ENCODE peak calls at places on chromosomes 3 and 15, in four cellular contexts. H is HL-60; N is T-cell; V is stimulated activated CD8-positive, alpha-beta memory T cell treated with anti-CD3 and anti-CD28 coated beads, Interleukin-15, amount 100 ng/mL, for 48 hours. K is an unnamed sample.

GRCh38 chr3:121998030-121998580 is 23.9 kb downstream of the ILDR1 start:
- DNase-seq in H (peak), N (no peak), V (no peak), K (no peak)

GRCh38 chr3:101950510-101950909 is 101.2 kb downstream of the NFKBIZ start:
- DNase-seq in H (no peak), N (no peak), V (no peak), K (no peak)

GRCh38 chr3:197694251-197694650 is 42.5 kb downstream of the RUBCN start:
- DNase-seq in H (no peak), N (no peak), V (no peak), K (no peak)

GRCh38 chr3:62371032-62371734 is 2.2 kb downstream of the FEZF2 start:
- DNase-seq in H (no peak), N (no peak), V (no peak), K (no peak)

GRCh38 chr15:62164500-62165028 is 521 bp downstream of the C2CD4B start:
- DNase-seq in H (no peak), N (peak), V (no peak), K (no peak)

GRCh38 chr3:111936191-111936841 is 42.5 kb upstream of the ABHD10 start:
- DNase-seq in H (no peak), N (no peak), V (no peak), K (no peak)

GRCh38 chr15:57505056-57505713 is 86.5 kb upstream of the MYZAP start:
- DNase-seq in H (no peak), N (no peak), V (no peak), K (no peak)

GRCh38 chr3:127233371-127233770 is 40.4 kb downstream of the PRR23E start:
- DNase-seq in H (no peak), N (no peak), V (no peak), K (no peak)

GRCh38 chr15:80010131-80010673 is 39.2 kb upstream of the BCL2A1 start:
- DNase-seq in H (no peak), N (no peak), V (no peak), K (no peak)

GRCh38 chr15:69454953-69455352 is 2.3 kb downstream of the RPLP1 start:
- DNase-seq in H (no peak), N (no peak), V (no peak), K (no peak)